ENCODE peak calls at places on chromosome 9, in eight cellular contexts. U is AG08396; J is effector CD4-positive, alpha-beta T cell; M is NCI-H2029; X is astrocyte of the spinal cord; W is left ventricle myocardium superior; N is NCI-H1105; C is COR-L47. B is an unnamed sample.

GRCh38 chr9:128051932-128052734 is 15.0 kb downstream of the NAIF1 start:
- DNase-seq in U (no peak), J (no peak), M (no peak), X (no peak), W (no peak), N (no peak), C (no peak), B (no peak)

GRCh38 chr9:33032292-33032691 is 7.2 kb downstream of the DNAJA1 start:
- DNase-seq in U (no peak), J (no peak), M (no peak), X (no peak), W (no peak), N (no peak), C (no peak), B (no peak)

GRCh38 chr9:105062222-105062850 is 134.4 kb upstream of the ABCA1 start:
- DNase-seq in U (no peak), J (no peak), M (no peak), X (no peak), W (no peak), N (no peak), C (peak), B (no peak)

GRCh38 chr9:130042931-130043653 is at the start of gene FNBP1:
- DNase-seq in U (peak), J (peak), M (peak), X (peak), W (peak), N (peak), C (peak), B (peak)

GRCh38 chr9:97714435-97714834 is 17.3 kb upstream of the XPA start:
- DNase-seq in U (peak), J (no peak), M (no peak), X (peak), W (no peak), N (no peak), C (no peak), B (no peak)

GRCh38 chr9:94984891-94985476 is 258.5 kb downstream of the AOPEP start:
- DNase-seq in U (no peak), J (no peak), M (no peak), X (no peak), W (no peak), N (no peak), C (no peak), B (no peak)

GRCh38 chr9:91298304-91298703 is 63.4 kb downstream of the AUH start:
- DNase-seq in U (peak), J (no peak), M (no peak), X (no peak), W (no peak), N (no peak), C (no peak), B (no peak)

GRCh38 chr9:98007251-98007928 is 24.2 kb downstream of the ANP32B start:
- DNase-seq in U (no peak), J (no peak), M (no peak), X (no peak), W (no peak), N (no peak), C (no peak), B (no peak)

GRCh38 chr9:125991886-125992529 is 244.8 kb downstream of the PBX3 start:
- DNase-seq in U (no peak), J (no peak), M (no peak), X (no peak), W (no peak), N (no peak), C (no peak), B (no peak)

GRCh38 chr9:4346111-4346510 is 46.2 kb upstream of the GLIS3 start:
- DNase-seq in U (no peak), J (no peak), M (no peak), X (no peak), W (no peak), N (no peak), C (no peak), B (no peak)

GRCh38 chr9:87661241-87661640 is 64.7 kb upstream of the CTSL start:
- DNase-seq in U (no peak), J (no peak), M (no peak), X (no peak), W (no peak), N (no peak), C (no peak), B (no peak)

B was measured in gastrocnemius medialis.